ENCODE peak calls at places on chromosomes 13 and 19, in six cellular contexts. V, C, G, U, K and X are unnamed samples.

GRCh38 chr13:86464193-86464592 is 665.0 kb upstream of the SLITRK6 start:
- DNase-seq in C (peak), U (no peak), K (no peak), G (no peak), V (no peak), X (no peak)

GRCh38 chr19:42528354-42529247 is at the start of gene CEACAM1:
- DNase-seq in G (no peak), C (peak), V (peak), U (peak), K (peak), X (no peak)

GRCh38 chr13:112693831-112694497 is 4.1 kb downstream of the ATP11A start:
- DNase-seq in K (no peak), V (no peak), U (peak), G (peak), C (peak), X (no peak)

GRCh38 chr13:111065698-111066097 is 49.4 kb upstream of the ARHGEF7 start:
- DNase-seq in C (no peak), G (no peak), K (no peak), V (no peak), U (no peak), X (no peak)

GRCh38 chr19:2461751-2462634 is 5.2 kb upstream of the LMNB2 start:
- DNase-seq in G (peak), U (peak), K (peak), C (peak), V (peak), X (no peak)

GRCh38 chr13:32059511-32059984 is 28.0 kb downstream of the FRY start:
- DNase-seq in G (no peak), K (no peak), V (no peak), C (no peak), U (no peak), X (no peak)

GRCh38 chr13:29362849-29363604 is 232.5 kb downstream of the SLC7A1 start:
- DNase-seq in G (no peak), V (no peak), C (peak), K (no peak), U (no peak), X (no peak)

GRCh38 chr13:48431987-48432615 is 19.2 kb upstream of the LPAR6 start:
- DNase-seq in C (peak), K (no peak), G (no peak), V (no peak), U (no peak), X (no peak)

GRCh38 chr13:105817011-105817410 is 718.5 kb downstream of the EFNB2 start:
- DNase-seq in C (no peak), K (no peak), V (no peak), U (no peak), G (no peak), X (no peak)

GRCh38 chr19:16141043-16141442 is 2.4 kb upstream of the HSH2D start:
- DNase-seq in C (no peak), K (no peak), U (no peak), V (no peak), G (no peak), X (no peak)

GRCh38 chr19:46371371-46371901 is 24.5 kb downstream of the PPP5C start:
- DNase-seq in G (peak), V (no peak), K (no peak), U (peak), C (peak), X (peak)

GRCh38 chr13:26562538-26562890 is 5.0 kb downstream of the WASF3 start:
- DNase-seq in C (no peak), V (no peak), U (no peak), K (no peak), G (no peak), X (no peak)

GRCh38 chr19:16435999-16436650 is 35.6 kb downstream of the EPS15L1 start:
- DNase-seq in U (no peak), V (no peak), K (no peak), G (no peak), C (peak), X (no peak)

GRCh38 chr13:101945435-101945834 is 456.4 kb downstream of the FGF14 start:
- DNase-seq in V (no peak), C (no peak), K (no peak), G (no peak), U (no peak), X (no peak)

GRCh38 chr13:104253063-104253680 is 1187.0 kb upstream of the SLC10A2 start:
- DNase-seq in V (no peak), K (no peak), G (no peak), U (no peak), C (peak), X (no peak)

GRCh38 chr13:69008503-69008902 is 1099.1 kb upstream of the ATXN8OS start:
- DNase-seq in G (no peak), C (no peak), U (no peak), V (no peak), K (no peak), X (no peak)

GRCh38 chr19:45097776-45098520 is 5.0 kb downstream of the PPP1R37 start:
- DNase-seq in G (peak), C (peak), V (peak), U (no peak), K (no peak), X (no peak)

GRCh38 chr13:113122571-113123225 is at the start of gene F10:
- DNase-seq in C (peak), K (no peak), V (peak), G (peak), U (peak), X (peak)

GRCh38 chr13:109669234-109669612 is 117.2 kb downstream of the IRS2 start:
- DNase-seq in G (no peak), K (no peak), V (no peak), U (peak), C (no peak), X (no peak)

GRCh38 chr13:26186995-26187394 is 35.1 kb downstream of the RNF6 start:
- DNase-seq in K (no peak), C (no peak), V (no peak), U (no peak), G (no peak), X (no peak)

DNA sequence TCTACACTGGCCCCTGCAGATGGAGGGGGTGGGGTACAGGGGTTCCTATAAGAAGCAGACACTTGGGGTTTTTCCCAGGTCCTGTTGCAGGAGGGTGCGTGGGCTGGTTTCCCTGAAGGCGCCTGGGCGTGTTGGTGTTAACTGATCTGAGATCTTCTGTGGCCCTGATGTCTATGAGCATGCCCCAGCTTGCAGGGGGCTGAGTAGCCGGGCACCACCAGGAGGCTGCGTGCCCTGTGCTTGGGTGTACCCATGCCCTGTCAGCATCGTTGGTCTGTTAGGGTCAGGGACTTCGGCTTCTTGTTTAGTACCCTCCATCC is 45.3 kb downstream of the CAPN12 start:
- DNase-seq in K (no peak), C (no peak), V (no peak), U (no peak), G (no peak), X (no peak)
- TF ChIP-seq CTCF in K (no peak), C (no peak), V (no peak), U (no peak), G (no peak), X (no peak)

GRCh38 chr13:45700971-45701900 is 884 bp upstream of the CBY2 start:
- DNase-seq in U (no peak), K (no peak), C (no peak), G (no peak), V (no peak), X (no peak)
- TF ChIP-seq CTCF in U (no peak), K (no peak), C (no peak), G (no peak), V (no peak), X (no peak)

GRCh38 chr19:40235238-40236025 is 8.9 kb upstream of the CCNP start:
- DNase-seq in U (no peak), G (peak), V (no peak), K (no peak), C (no peak), X (no peak)
- TF ChIP-seq CTCF in U (no peak), G (no peak), V (no peak), K (no peak), C (peak), X (peak)

DNA sequence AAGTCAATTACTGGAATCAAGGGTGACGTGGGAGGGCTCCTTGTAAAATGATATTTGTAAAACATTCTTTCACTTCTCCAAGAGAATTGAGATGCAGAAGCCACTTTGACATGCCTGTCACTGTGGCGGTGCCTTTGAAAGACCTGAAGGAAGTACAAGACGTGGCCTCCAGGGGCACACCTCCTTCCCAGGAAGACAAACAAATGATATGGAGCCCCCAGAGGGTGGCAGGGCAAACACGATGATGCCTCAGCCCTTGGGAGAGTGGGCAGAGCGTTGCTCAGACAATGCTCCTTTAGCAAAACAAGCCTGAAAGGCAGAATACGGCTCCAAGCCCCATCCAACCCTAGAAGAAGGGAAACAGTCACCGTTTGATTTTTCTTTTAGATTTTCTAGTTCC is 9.3 kb upstream of the ATP12A start:
- DNase-seq in U (peak), G (no peak), C (peak), V (no peak), K (no peak), X (no peak)
- TF ChIP-seq CTCF in U (no peak), G (no peak), C (peak), V (no peak), K (peak), X (no peak)

GRCh38 chr19:1247747-1248453 is 483 bp upstream of the MIDN start:
- DNase-seq in G (peak), C (peak), K (peak), U (peak), V (peak), X (no peak)
- TF ChIP-seq CTCF in G (peak), C (peak), K (no peak), U (peak), V (peak), X (no peak)

GRCh38 chr19:40702337-40703012 is 12.0 kb upstream of the NUMBL start:
- DNase-seq in G (no peak), K (no peak), U (no peak), C (peak), V (no peak), X (no peak)
- TF ChIP-seq CTCF in G (no peak), K (no peak), U (no peak), C (peak), V (no peak), X (peak)